ENCODE peak calls at places on chromosomes 3 and 15, in seven cellular contexts. One of them, this sample, is unnamed.

GRCh38 chr3:37824090-37824953 is 37.4 kb upstream of the CTDSPL start:
- DNase-seq in K562: peak
- DNase-seq in HepG2: no peak
- DNase-seq in SK-N-SH: no peak
- DNase-seq in H1: no peak
- DNase-seq in HCT116: no peak
- DNase-seq in GM12878: no peak
- DNase-seq in this sample: no peak

GRCh38 chr15:59528965-59529402 is 82.6 kb upstream of the GCNT3 start:
- DNase-seq in K562: peak
- DNase-seq in H1: peak
- DNase-seq in SK-N-SH: peak
- DNase-seq in HepG2: peak
- DNase-seq in HCT116: peak
- DNase-seq in GM12878: no peak
- DNase-seq in this sample: peak

GRCh38 chr15:70267879-70268278 is 170.2 kb upstream of the TLE3 start:
- DNase-seq in K562: no peak
- DNase-seq in H1: no peak
- DNase-seq in HepG2: no peak
- DNase-seq in GM12878: no peak
- DNase-seq in SK-N-SH: no peak
- DNase-seq in HCT116: no peak
- DNase-seq in this sample: no peak

GRCh38 chr3:28575100-28575747 is 226.6 kb upstream of the AZI2 start:
- DNase-seq in H1: no peak
- DNase-seq in SK-N-SH: peak
- DNase-seq in HepG2: no peak
- DNase-seq in K562: no peak
- DNase-seq in HCT116: no peak
- DNase-seq in GM12878: no peak
- DNase-seq in this sample: no peak

GRCh38 chr3:66484106-66484857 is 16.5 kb downstream of the LRIG1 start:
- DNase-seq in HCT116: no peak
- DNase-seq in HepG2: no peak
- DNase-seq in H1: no peak
- DNase-seq in GM12878: no peak
- DNase-seq in SK-N-SH: no peak
- DNase-seq in K562: no peak
- DNase-seq in this sample: no peak

GRCh38 chr3:43155464-43156121 is 49.7 kb upstream of the POMGNT2 start:
- DNase-seq in GM12878: no peak
- DNase-seq in HCT116: peak
- DNase-seq in H1: peak
- DNase-seq in K562: peak
- DNase-seq in SK-N-SH: no peak
- DNase-seq in HepG2: peak
- DNase-seq in this sample: peak

GRCh38 chr15:60679256-60679655 is 200.3 kb upstream of the ICE2 start:
- DNase-seq in HCT116: no peak
- DNase-seq in HepG2: no peak
- DNase-seq in GM12878: no peak
- DNase-seq in H1: no peak
- DNase-seq in SK-N-SH: no peak
- DNase-seq in K562: no peak
- DNase-seq in this sample: no peak

GRCh38 chr3:21859124-21859781 is 108.2 kb upstream of the ZNF385D start:
- DNase-seq in H1: no peak
- DNase-seq in K562: no peak
- DNase-seq in HepG2: no peak
- DNase-seq in HCT116: no peak
- DNase-seq in GM12878: no peak
- DNase-seq in SK-N-SH: no peak
- DNase-seq in this sample: no peak

GRCh38 chr15:85615930-85616329 is 178.8 kb downstream of the KLHL25 start:
- DNase-seq in SK-N-SH: peak
- DNase-seq in H1: no peak
- DNase-seq in HepG2: peak
- DNase-seq in K562: peak
- DNase-seq in GM12878: no peak
- DNase-seq in HCT116: peak
- DNase-seq in this sample: no peak

GRCh38 chr15:77627581-77627980 is 5.1 kb downstream of the LINGO1 start:
- DNase-seq in H1: no peak
- DNase-seq in HCT116: no peak
- DNase-seq in SK-N-SH: no peak
- DNase-seq in HepG2: no peak
- DNase-seq in GM12878: no peak
- DNase-seq in K562: no peak
- DNase-seq in this sample: no peak

GRCh38 chr15:62378772-62379171 is 213.7 kb upstream of the C2CD4B start:
- DNase-seq in SK-N-SH: no peak
- DNase-seq in H1: no peak
- DNase-seq in HepG2: no peak
- DNase-seq in K562: no peak
- DNase-seq in GM12878: no peak
- DNase-seq in HCT116: no peak
- DNase-seq in this sample: no peak

GRCh38 chr3:39127907-39128303 is 20.4 kb downstream of the TTC21A start:
- DNase-seq in HCT116: no peak
- DNase-seq in GM12878: no peak
- DNase-seq in K562: no peak
- DNase-seq in SK-N-SH: no peak
- DNase-seq in H1: no peak
- DNase-seq in HepG2: no peak
- DNase-seq in this sample: no peak

GRCh38 chr3:59809750-59810444 is 760.1 kb upstream of the CFAP20DC start:
- DNase-seq in K562: no peak
- DNase-seq in H1: no peak
- DNase-seq in HCT116: no peak
- DNase-seq in HepG2: no peak
- DNase-seq in GM12878: no peak
- DNase-seq in SK-N-SH: peak
- DNase-seq in this sample: no peak

GRCh38 chr3:99355465-99355864 is 282.9 kb upstream of the COL8A1 start:
- DNase-seq in GM12878: no peak
- DNase-seq in HepG2: no peak
- DNase-seq in SK-N-SH: no peak
- DNase-seq in H1: no peak
- DNase-seq in K562: no peak
- DNase-seq in HCT116: no peak
- DNase-seq in this sample: no peak

GRCh38 chr15:96332854-96333193 is 2.3 kb downstream of the NR2F2 start:
- DNase-seq in HepG2: no peak
- DNase-seq in K562: no peak
- DNase-seq in HCT116: no peak
- DNase-seq in H1: no peak
- DNase-seq in GM12878: no peak
- DNase-seq in SK-N-SH: no peak
- DNase-seq in this sample: no peak

GRCh38 chr15:50415752-50416404 is 8.3 kb upstream of the USP8 start:
- DNase-seq in HepG2: peak
- DNase-seq in K562: peak
- DNase-seq in SK-N-SH: no peak
- DNase-seq in GM12878: no peak
- DNase-seq in H1: no peak
- DNase-seq in HCT116: peak
- DNase-seq in this sample: peak

GRCh38 chr3:13542142-13542541 is 6.8 kb upstream of the FBLN2 start:
- DNase-seq in HCT116: no peak
- DNase-seq in SK-N-SH: no peak
- DNase-seq in HepG2: no peak
- DNase-seq in K562: no peak
- DNase-seq in H1: no peak
- DNase-seq in GM12878: no peak
- DNase-seq in this sample: no peak

GRCh38 chr3:197031315-197032285 is 2.0 kb upstream of the MELTF start:
- DNase-seq in HCT116: peak
- DNase-seq in HepG2: peak
- DNase-seq in H1: no peak
- DNase-seq in SK-N-SH: no peak
- DNase-seq in K562: peak
- DNase-seq in GM12878: no peak
- DNase-seq in this sample: peak

GRCh38 chr3:69948246-69948862 is 51.2 kb upstream of the SAMMSON start:
- DNase-seq in HCT116: peak
- DNase-seq in HepG2: peak
- DNase-seq in H1: no peak
- DNase-seq in SK-N-SH: peak
- DNase-seq in GM12878: no peak
- DNase-seq in K562: peak
- DNase-seq in this sample: peak

GRCh38 chr15:74482661-74483060 is 21.7 kb upstream of the UBL7 start:
- DNase-seq in SK-N-SH: peak
- DNase-seq in HCT116: no peak
- DNase-seq in K562: peak
- DNase-seq in GM12878: no peak
- DNase-seq in HepG2: peak
- DNase-seq in H1: no peak
- DNase-seq in this sample: peak

GRCh38 chr15:82312611-82313349 is 36.5 kb downstream of the GOLGA6L10 start:
- DNase-seq in HepG2: no peak
- DNase-seq in HCT116: no peak
- DNase-seq in GM12878: no peak
- DNase-seq in SK-N-SH: no peak
- DNase-seq in K562: no peak
- DNase-seq in H1: peak
- DNase-seq in this sample: no peak

GRCh38 chr15:75145027-75145841 is 56.4 kb upstream of the C15orf39 start:
- DNase-seq in GM12878: no peak
- DNase-seq in H1: no peak
- DNase-seq in K562: no peak
- DNase-seq in HepG2: peak
- DNase-seq in HCT116: no peak
- DNase-seq in SK-N-SH: no peak
- DNase-seq in this sample: no peak

GRCh38 chr15:65835452-65835851 is 33.8 kb upstream of the RAB11A start:
- DNase-seq in GM12878: no peak
- DNase-seq in HCT116: no peak
- DNase-seq in H1: no peak
- DNase-seq in HepG2: no peak
- DNase-seq in K562: peak
- DNase-seq in SK-N-SH: no peak
- DNase-seq in this sample: no peak
- TF ChIP-seq JUND in GM12878: no peak
- TF ChIP-seq JUND in HCT116: no peak
- TF ChIP-seq JUND in H1: no peak
- TF ChIP-seq JUND in HepG2: no peak
- TF ChIP-seq JUND in K562: no peak
- TF ChIP-seq JUND in SK-N-SH: no peak
- TF ChIP-seq JUND in this sample: no peak

GRCh38 chr3:10508619-10509260 is 3.4 kb upstream of the ATP2B2 start:
- DNase-seq in K562: no peak
- DNase-seq in HepG2: peak
- DNase-seq in H1: no peak
- DNase-seq in GM12878: no peak
- DNase-seq in HCT116: no peak
- DNase-seq in SK-N-SH: no peak
- DNase-seq in this sample: no peak
- TF ChIP-seq JUND in K562: no peak
- TF ChIP-seq JUND in HepG2: peak
- TF ChIP-seq JUND in H1: no peak
- TF ChIP-seq JUND in GM12878: no peak
- TF ChIP-seq JUND in HCT116: no peak
- TF ChIP-seq JUND in SK-N-SH: no peak
- TF ChIP-seq JUND in this sample: no peak

GRCh38 chr3:50227390-50228183 is 8.4 kb upstream of the GNAI2 start:
- DNase-seq in HCT116: peak
- DNase-seq in K562: peak
- DNase-seq in GM12878: peak
- DNase-seq in H1: peak
- DNase-seq in HepG2: peak
- DNase-seq in SK-N-SH: peak
- DNase-seq in this sample: peak
- TF ChIP-seq JUND in HCT116: no peak
- TF ChIP-seq JUND in K562: peak
- TF ChIP-seq JUND in GM12878: no peak
- TF ChIP-seq JUND in H1: no peak
- TF ChIP-seq JUND in HepG2: peak
- TF ChIP-seq JUND in SK-N-SH: no peak
- TF ChIP-seq JUND in this sample: no peak

GRCh38 chr3:123949606-123950005 is 11.4 kb downstream of the CCDC14 start:
- DNase-seq in HepG2: no peak
- DNase-seq in H1: no peak
- DNase-seq in HCT116: no peak
- DNase-seq in SK-N-SH: no peak
- DNase-seq in GM12878: no peak
- DNase-seq in K562: no peak
- DNase-seq in this sample: no peak

GRCh38 chr3:123952844-123953520 is 8.0 kb downstream of the CCDC14 start:
- DNase-seq in HepG2: no peak
- DNase-seq in HCT116: no peak
- DNase-seq in SK-N-SH: no peak
- DNase-seq in H1: no peak
- DNase-seq in K562: no peak
- DNase-seq in GM12878: no peak
- DNase-seq in this sample: no peak

GRCh38 chr3:123948449-123948848 is 12.6 kb downstream of the CCDC14 start:
- DNase-seq in H1: no peak
- DNase-seq in HCT116: no peak
- DNase-seq in GM12878: no peak
- DNase-seq in HepG2: no peak
- DNase-seq in K562: no peak
- DNase-seq in SK-N-SH: no peak
- DNase-seq in this sample: no peak

GRCh38 chr3:123951522-123952447 is 9.2 kb downstream of the CCDC14 start:
- DNase-seq in GM12878: no peak
- DNase-seq in SK-N-SH: no peak
- DNase-seq in HepG2: no peak
- DNase-seq in K562: no peak
- DNase-seq in H1: no peak
- DNase-seq in HCT116: no peak
- DNase-seq in this sample: no peak

DNA sequence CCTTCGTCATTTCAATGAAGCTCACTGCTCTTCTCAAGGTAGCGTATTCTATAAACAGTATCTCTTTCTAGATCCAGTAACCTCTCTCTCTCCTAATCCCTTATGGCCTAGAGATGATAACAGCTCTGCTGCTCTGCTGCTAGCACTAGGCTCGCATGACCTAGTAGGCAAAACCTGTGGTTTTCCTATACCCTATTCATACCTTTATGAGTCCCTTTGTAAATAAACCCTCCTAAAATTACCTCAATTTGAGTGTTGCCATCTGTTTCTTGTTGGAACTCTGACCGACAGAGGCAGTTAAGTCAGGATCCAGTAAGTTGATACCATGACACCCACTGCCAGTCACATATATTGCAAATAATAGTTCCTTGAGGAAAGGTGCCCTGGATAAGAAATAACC is 7.3 kb downstream of the CCDC14 start:
- DNase-seq in K562: no peak
- DNase-seq in HCT116: no peak
- DNase-seq in GM12878: no peak
- DNase-seq in SK-N-SH: no peak
- DNase-seq in HepG2: no peak
- DNase-seq in H1: no peak
- DNase-seq in this sample: no peak
- TF ChIP-seq JUND in K562: no peak
- TF ChIP-seq JUND in HCT116: no peak
- TF ChIP-seq JUND in GM12878: no peak
- TF ChIP-seq JUND in SK-N-SH: no peak
- TF ChIP-seq JUND in HepG2: no peak
- TF ChIP-seq JUND in H1: no peak
- TF ChIP-seq JUND in this sample: no peak